ENCODE peak calls at places on chromosomes 12 and 14, in seven cellular contexts. N is cardiac muscle cell, M is psoas muscle, Q is Peyer's patch, H is tibial artery, A is bronchial epithelial cell, T is testis. Y is an unnamed sample. For H3K27me3, the result is how much of the 10 kb centered on the place peaks cover.

GRCh38 chr12:26124491-26125450 is at the start of gene BHLHE41:
- DNase-seq in T (peak), M (peak), Q (peak), H (peak), A (no peak), N (peak), Y (peak)

GRCh38 chr12:124445121-124445718 is 122.2 kb downstream of the NCOR2 start:
- DNase-seq in N (no peak), T (peak), H (no peak), Q (no peak), M (peak), A (no peak), Y (peak)

GRCh38 chr12:111312016-111312415 is 56.9 kb downstream of the PHETA1 start:
- DNase-seq in A (no peak), H (no peak), T (no peak), M (no peak), N (no peak), Q (no peak), Y (no peak)

GRCh38 chr12:97639702-97640101 is 177.1 kb downstream of the RMST start:
- DNase-seq in H (no peak), N (no peak), T (no peak), A (peak), Q (no peak), M (no peak), Y (peak)

GRCh38 chr14:88204221-88204620 is 118.8 kb downstream of the KCNK10 start:
- DNase-seq in A (no peak), M (no peak), T (no peak), N (peak), Q (no peak), H (no peak), Y (no peak)

GRCh38 chr12:107990325-107990724 is 138.8 kb upstream of the WSCD2 start:
- DNase-seq in A (peak), T (peak), H (no peak), M (peak), N (peak), Q (peak), Y (peak)

GRCh38 chr14:76950043-76951020 is 78.2 kb downstream of the IRF2BPL start:
- DNase-seq in A (no peak), M (no peak), Q (no peak), H (peak), N (peak), T (no peak), Y (no peak)

GRCh38 chr12:32836710-32837109 is 59.9 kb downstream of the PKP2 start:
- DNase-seq in T (no peak), N (no peak), Q (no peak), A (peak), H (no peak), M (no peak), Y (no peak)

GRCh38 chr14:65164068-65164824 is 61.9 kb upstream of the MAX start:
- DNase-seq in Q (no peak), M (no peak), H (no peak), A (peak), T (no peak), N (peak), Y (peak)

GRCh38 chr12:111268738-111269572 is 99.9 kb downstream of the PHETA1 start:
- DNase-seq in M (no peak), H (no peak), N (no peak), A (no peak), Q (no peak), T (no peak), Y (peak)

GRCh38 chr12:132766380-132767085 is 4.9 kb upstream of the ANKLE2 start:
- DNase-seq in A (peak), N (peak), T (peak), M (peak), Q (peak), H (no peak), Y (no peak)

GRCh38 chr14:104297721-104298401 is 159.5 kb downstream of the KIF26A start:
- DNase-seq in M (peak), H (peak), A (no peak), Q (no peak), N (no peak), T (no peak), Y (no peak)

GRCh38 chr14:73058923-73059311 is 583 bp downstream of the RBM25 start:
- DNase-seq in N (peak), A (peak), H (no peak), M (no peak), T (peak), Q (no peak), Y (peak)

GRCh38 chr12:53695148-53696138 is 19.6 kb upstream of the ATP5MC2 start:
- DNase-seq in H (peak), N (peak), A (peak), T (no peak), Q (no peak), M (peak), Y (no peak)
- H3K4me3 ChIP-seq in H (no peak), N (peak), A (peak), T (peak), Q (peak), M (peak), Y (no peak)

DNA sequence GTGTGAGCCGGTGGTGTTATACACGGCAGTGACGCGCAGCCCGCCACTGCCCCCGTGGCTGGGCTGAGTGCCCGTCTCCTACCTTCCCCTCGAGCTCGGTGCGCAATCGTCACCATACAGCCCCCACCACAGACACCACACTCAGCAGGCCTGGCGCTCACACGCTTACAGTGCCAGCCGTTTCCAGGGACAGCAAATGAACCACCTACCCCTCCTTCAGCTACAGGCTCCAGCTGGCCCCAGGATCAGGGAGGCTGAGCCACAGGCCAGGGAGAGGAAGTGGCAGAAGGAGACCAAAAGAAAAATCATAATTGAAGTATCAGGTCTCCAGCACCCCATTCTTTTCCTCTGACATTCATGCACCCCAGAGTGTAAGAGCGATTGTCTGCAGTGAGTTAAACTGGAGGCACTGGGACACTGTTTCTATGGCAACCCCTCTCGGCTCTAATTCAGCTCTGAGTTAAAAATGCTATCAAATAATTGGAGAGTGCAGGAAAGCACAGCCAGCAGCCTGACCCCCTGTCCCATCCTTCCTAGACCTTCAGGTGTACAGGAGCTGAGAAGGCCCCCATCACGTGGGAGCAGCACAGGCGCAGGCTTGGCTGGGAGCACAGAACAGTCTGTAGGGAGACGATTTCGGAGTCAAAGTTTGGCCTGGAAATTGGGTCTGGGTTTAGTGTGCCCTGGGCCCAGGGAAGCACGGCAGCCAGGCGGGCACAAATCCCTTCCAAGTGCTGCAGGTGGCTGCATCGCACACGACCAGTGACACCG is 18.0 kb downstream of the LRTM2 start:
- DNase-seq in A (no peak), N (no peak), Q (no peak), M (no peak), H (no peak), T (no peak), Y (no peak)
- H3K27me3 ChIP-seq in A (under half), N (under half), Q (under half), M (under half), H (under half), T (under half), Y (under half)

DNA sequence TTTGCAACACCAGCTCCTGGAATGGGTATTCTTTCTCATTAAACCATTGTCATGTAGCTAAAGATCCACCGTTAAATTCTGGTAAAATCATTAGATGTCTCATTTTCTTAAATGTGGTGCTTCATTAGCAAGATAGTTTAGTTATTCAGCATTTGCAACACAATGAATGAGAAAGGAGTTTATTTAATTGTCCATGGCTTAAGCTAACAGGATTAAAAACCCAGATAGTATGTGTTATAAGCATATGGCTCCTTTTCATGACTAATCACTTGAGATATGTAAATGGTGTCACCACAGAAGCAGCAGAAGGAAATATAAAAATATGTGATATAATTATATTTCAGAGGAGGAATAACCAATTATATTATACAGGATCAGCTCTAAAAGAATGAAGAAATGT is 155.9 kb upstream of the ARHGAP5 start:
- DNase-seq in A (peak), N (no peak), M (no peak), H (no peak), T (no peak), Q (no peak), Y (no peak)
- H3K4me3 ChIP-seq in A (no peak), N (no peak), M (no peak), H (no peak), T (no peak), Q (no peak), Y (no peak)

GRCh38 chr12:57989837-57990236 is 48.5 kb downstream of the ATP23 start:
- DNase-seq in H (no peak), N (no peak), Q (no peak), T (no peak), A (no peak), M (no peak), Y (no peak)

GRCh38 chr12:57993834-57994233 is 52.5 kb downstream of the ATP23 start:
- DNase-seq in A (peak), H (no peak), Q (no peak), M (no peak), N (no peak), T (no peak), Y (no peak)

GRCh38 chr12:57992001-57992400 is 50.6 kb downstream of the ATP23 start:
- DNase-seq in N (no peak), H (no peak), Q (no peak), T (no peak), M (no peak), A (no peak), Y (no peak)

GRCh38 chr12:57990241-57990883 is 49.0 kb downstream of the ATP23 start:
- DNase-seq in A (peak), Q (no peak), M (no peak), H (no peak), T (no peak), N (no peak), Y (peak)

DNA sequence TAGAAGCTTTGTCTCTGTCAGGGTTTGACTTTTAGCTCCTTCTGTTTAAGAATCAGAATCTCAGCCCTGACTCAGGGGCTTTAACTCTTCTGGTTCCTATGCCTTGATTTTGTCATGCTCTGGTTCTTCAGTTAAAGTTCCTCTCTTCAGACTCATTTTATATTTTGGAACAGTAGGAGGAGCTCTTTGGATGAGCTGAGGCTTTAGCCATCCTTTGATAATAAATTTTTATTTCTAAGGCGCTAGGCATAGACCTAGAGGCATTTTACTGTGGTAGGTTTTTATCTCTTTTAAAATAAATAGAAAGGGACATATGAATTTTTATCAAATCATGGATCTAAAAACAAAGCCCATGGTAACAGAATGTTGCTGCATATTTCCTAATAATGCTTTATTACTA is 51.7 kb downstream of the ATP23 start:
- DNase-seq in N (no peak), T (no peak), A (no peak), H (no peak), Q (no peak), M (no peak), Y (no peak)
- H3K27me3 ChIP-seq in N (under half), T (under half), A (under half), H (under half), Q (under half), M (under half), Y (under half)

GRCh38 chr12:27566159-27566558 is 42.2 kb downstream of the PPFIBP1 start:
- DNase-seq in M (no peak), H (no peak), A (no peak), T (no peak), N (no peak), Q (no peak), Y (no peak)
- H3K4me3 ChIP-seq in M (no peak), H (no peak), A (no peak), T (no peak), N (no peak), Q (no peak), Y (no peak)